ENCODE peak calls at places on chromosomes 5 and 9, in seven cellular contexts. D is GM12878, N is uterus, X is A549, W is transverse colon, M is IMR-90, H is adrenal gland. J is an unnamed sample.

GRCh38 chr5:119470851-119471451 is 18.7 kb downstream of the HSD17B4 start:
- DNase-seq in D (no peak), N (no peak), X (peak; percentile 29), W (no peak), M (peak; percentile 51), H (no peak), J (no peak)

GRCh38 chr9:75200892-75201470 is 112.7 kb downstream of the OSTF1 start:
- DNase-seq in D (no peak), N (no peak), X (peak; percentile 61), W (no peak), M (peak; percentile 49), H (no peak), J (no peak)

GRCh38 chr5:176865964-176866363 is 33.2 kb downstream of the HK3 start:
- DNase-seq in D (no peak), N (no peak), X (no peak), W (no peak), M (no peak), H (no peak), J (no peak)

GRCh38 chr5:23977996-23978395 is 470.6 kb downstream of the PRDM9 start:
- DNase-seq in D (no peak), N (no peak), X (peak; percentile 35), W (peak; percentile 10), M (no peak), H (no peak), J (peak; percentile 60)

GRCh38 chr9:125984461-125984860 is 237.3 kb downstream of the PBX3 start:
- DNase-seq in D (no peak), N (no peak), X (no peak), W (no peak), M (no peak), H (no peak), J (no peak)

GRCh38 chr5:159362190-159362589 is 31.9 kb upstream of the IL12B start:
- DNase-seq in D (no peak), N (no peak), X (no peak), W (no peak), M (no peak), H (no peak), J (no peak)

GRCh38 chr9:124621371-124622328 is 114.5 kb upstream of the NR5A1 start:
- DNase-seq in D (peak; percentile 94), N (no peak), X (no peak), W (no peak), M (peak; percentile 37), H (no peak), J (no peak)

GRCh38 chr5:157516626-157517325 is 56.8 kb downstream of the NIPAL4 start:
- DNase-seq in D (no peak), N (peak; percentile 80), X (peak; percentile 52), W (peak; percentile 39), M (peak; percentile 96), H (peak; percentile 92), J (peak; percentile 71)

GRCh38 chr9:114205171-114206015 is 50.1 kb downstream of the COL27A1 start:
- DNase-seq in D (no peak), N (no peak), X (no peak), W (no peak), M (no peak), H (no peak), J (no peak)

GRCh38 chr9:6184749-6185645 is 30.6 kb upstream of the IL33 start:
- DNase-seq in D (peak; percentile 61), N (peak; percentile 19), X (no peak), W (no peak), M (peak; percentile 8), H (no peak), J (peak; percentile 27)

GRCh38 chr9:120890415-120891254 is 13.6 kb upstream of the PHF19 start:
- DNase-seq in D (no peak), N (peak; percentile 85), X (no peak), W (no peak), M (no peak), H (no peak), J (no peak)

GRCh38 chr9:98182069-98182820 is 10.2 kb downstream of the CORO2A start:
- DNase-seq in D (no peak), N (no peak), X (no peak), W (no peak), M (no peak), H (no peak), J (peak; percentile 88)

GRCh38 chr9:136292591-136293448 is 11.1 kb downstream of the CCDC187 start:
- DNase-seq in D (no peak), N (no peak), X (no peak), W (no peak), M (no peak), H (no peak), J (no peak)

GRCh38 chr5:163503106-163504090 is 2.0 kb upstream of the MAT2B start:
- DNase-seq in D (peak; percentile 43), N (peak; percentile 56), X (peak; percentile 76), W (peak; percentile 70), M (peak; percentile 82), H (peak; percentile 82), J (peak; percentile 77)

DNA sequence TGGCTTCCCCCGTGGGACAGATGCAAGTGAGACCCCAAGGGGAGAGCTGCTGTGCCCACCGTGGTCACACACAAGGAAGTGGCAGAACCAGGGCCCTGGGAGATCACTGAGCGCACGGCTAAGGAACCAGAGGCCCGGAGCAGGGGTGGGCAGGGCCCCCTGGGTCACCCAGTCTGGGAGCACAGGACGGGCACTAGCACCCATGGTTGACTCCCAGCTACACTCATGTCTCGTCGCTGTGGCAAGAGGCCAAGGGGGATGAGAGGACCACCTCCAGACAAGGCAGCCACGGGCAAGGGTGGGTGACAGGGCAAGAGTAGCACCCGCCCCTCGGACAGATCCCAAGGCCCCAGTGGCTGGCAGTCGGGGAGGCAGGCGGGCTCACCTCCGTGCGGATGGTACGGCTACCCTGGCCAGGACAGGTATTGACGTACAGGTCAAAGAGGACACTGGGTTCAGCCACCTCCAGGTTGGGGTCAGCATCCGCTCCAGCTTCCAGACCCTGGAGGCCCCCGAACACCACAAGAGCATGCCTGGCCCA is 5.1 kb downstream of the ENDOG start:
- DNase-seq in D (no peak), N (no peak), X (no peak), W (no peak), M (no peak), H (no peak), J (no peak)
- TF ChIP-seq POLR2A in D (no peak), N (no peak), X (no peak), W (no peak), M (no peak), H (no peak), J (no peak)

DNA sequence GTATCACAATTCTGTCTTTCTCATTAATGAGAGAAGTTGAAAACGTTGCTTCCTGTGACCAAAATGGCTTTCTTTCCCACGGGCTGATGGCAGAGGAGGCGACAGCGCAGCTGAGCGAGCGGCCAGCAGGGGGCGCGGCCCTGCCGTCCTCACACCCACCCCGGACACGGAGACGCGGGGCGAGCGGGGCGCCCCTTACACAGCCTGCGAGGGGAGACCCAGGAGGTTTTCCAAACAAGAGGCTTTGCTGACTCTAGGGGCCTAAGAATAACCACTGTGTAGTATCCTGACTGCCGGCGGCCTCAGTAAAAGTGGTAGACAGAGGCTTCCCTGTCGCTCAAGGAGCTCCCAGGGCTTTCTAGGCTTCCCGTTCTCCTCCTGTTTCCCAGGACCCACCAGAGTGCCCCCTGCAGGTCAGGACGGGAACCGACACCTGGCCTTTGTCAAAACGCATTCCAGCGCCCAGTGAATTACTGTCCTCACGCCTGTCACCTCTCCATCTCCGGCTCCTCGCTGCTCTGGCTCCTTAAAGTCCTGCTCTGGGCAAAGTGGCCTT is 27.3 kb upstream of the FGF1 start:
- DNase-seq in D (peak; percentile 61), N (peak; percentile 84), X (peak; percentile 89), W (peak; percentile 92), M (peak; percentile 80), H (peak; percentile 88), J (peak; percentile 93)
- H3K27ac ChIP-seq in D (peak overlapping the region; percentile 50), N (peak overlapping the region; percentile 86), X (peak overlapping the region; percentile 82), W (peak overlapping the region; percentile 82), M (peak overlapping the region; percentile 43), H (no peak overlapping the region), J (peak overlapping the region; percentile 71)

GRCh38 chr5:89012361-89012760 is 129.4 kb upstream of the MEF2C start:
- DNase-seq in D (no peak), N (no peak), X (no peak), W (no peak), M (no peak), H (no peak), J (no peak)
- TF ChIP-seq POLR2A in D (no peak), N (no peak), X (no peak), W (no peak), M (no peak), H (no peak), J (no peak)

GRCh38 chr9:38041564-38042267 is 27.3 kb downstream of the SHB start:
- DNase-seq in D (no peak), N (no peak), X (no peak), W (no peak), M (no peak), H (no peak), J (no peak)
- H3K27ac ChIP-seq in D (no peak overlapping the region), N (no peak overlapping the region), X (no peak overlapping the region), W (no peak overlapping the region), M (no peak overlapping the region), H (no peak overlapping the region), J (no peak overlapping the region)

DNA sequence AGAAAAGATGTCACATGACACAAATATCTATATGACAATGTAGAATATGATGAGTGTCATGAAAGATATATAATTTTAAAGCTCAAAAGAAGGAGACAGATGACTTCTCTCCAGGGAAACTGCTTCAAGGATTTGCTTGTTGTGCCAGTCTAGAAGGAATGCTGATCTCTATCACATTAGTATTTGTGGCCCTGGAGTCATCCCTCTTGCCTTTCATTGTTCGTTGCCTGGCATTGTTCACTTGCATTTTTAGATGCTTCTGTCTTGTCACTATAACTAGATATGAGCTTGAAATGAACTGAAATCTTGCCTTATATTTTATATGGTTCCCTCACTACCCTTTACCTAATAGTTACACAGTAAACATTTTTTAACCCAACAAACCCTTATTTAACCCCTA is 207.5 kb downstream of the ZNF608 start:
- DNase-seq in D (no peak), N (no peak), X (no peak), W (no peak), M (no peak), H (no peak), J (no peak)
- TF ChIP-seq POLR2A in D (no peak), N (no peak), X (no peak), W (no peak), M (no peak), H (no peak), J (no peak)

DNA sequence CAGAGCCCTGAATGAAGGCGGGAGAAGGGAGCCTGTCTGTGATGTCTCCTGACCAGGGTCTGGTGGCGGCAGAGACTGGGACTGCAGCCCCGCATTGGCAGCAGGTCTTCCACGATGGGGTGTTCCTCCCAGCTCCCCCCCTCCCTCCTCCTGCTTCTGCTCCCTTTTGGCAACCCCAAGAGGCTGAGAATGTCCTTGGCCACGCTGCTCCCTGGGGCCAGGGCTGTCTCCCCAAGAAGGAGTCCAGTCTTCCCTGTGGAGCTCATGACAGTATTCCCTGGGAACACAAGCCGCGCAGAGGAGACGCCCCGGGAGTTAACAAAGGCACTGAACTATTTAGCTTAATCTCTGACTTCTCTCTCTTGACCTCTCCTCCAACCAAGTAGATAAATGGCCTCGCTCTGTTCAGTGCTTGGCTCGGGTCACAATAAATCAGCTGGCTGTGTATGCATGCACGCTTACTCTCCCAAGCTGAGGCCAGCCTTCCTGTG is 84.0 kb upstream of the NEURL1B start:
- DNase-seq in D (no peak), N (peak; percentile 70), X (no peak), W (peak; percentile 47), M (no peak), H (peak; percentile 85), J (peak; percentile 76)
- H3K27ac ChIP-seq in D (no peak overlapping the region), N (peak overlapping the region; percentile 85), X (no peak overlapping the region), W (peak overlapping the region; percentile 76), M (no peak overlapping the region), H (peak overlapping the region; percentile 30), J (no peak overlapping the region)

J was measured in testis.